ENCODE peak calls at places on chromosomes 11 and 22, in five cellular contexts. C, Z, P, I and K are unnamed samples.

GRCh38 chr22:20315337-20316216 is 4.3 kb downstream of the DGCR6L start:
- DNase-seq in C (no peak), Z (no peak), P (no peak), I (peak), K (no peak)

GRCh38 chr11:30710216-30710615 is 124.1 kb upstream of the MPPED2 start:
- DNase-seq in C (no peak), Z (no peak), P (no peak), I (no peak), K (no peak)

GRCh38 chr11:1890856-1891830 is 552 bp downstream of the PRR33 start:
- DNase-seq in C (no peak), Z (no peak), P (no peak), I (peak), K (no peak)

GRCh38 chr11:128690746-128691091 is 3.2 kb upstream of the FLI1 start:
- DNase-seq in C (peak), Z (no peak), P (no peak), I (no peak), K (no peak)

GRCh38 chr22:30879398-30879797 is 89.2 kb downstream of the MORC2 start:
- DNase-seq in C (peak), Z (no peak), P (no peak), I (no peak), K (no peak)

GRCh38 chr11:556175-556699 is 4.3 kb downstream of the LMNTD2 start:
- DNase-seq in C (no peak), Z (no peak), P (no peak), I (peak), K (no peak)

GRCh38 chr11:44978961-44979331 is 28.3 kb upstream of the TP53I11 start:
- DNase-seq in C (peak), Z (no peak), P (no peak), I (no peak), K (no peak)

GRCh38 chr11:35427158-35427557 is 7.8 kb upstream of the SLC1A2 start:
- DNase-seq in C (no peak), Z (no peak), P (no peak), I (no peak), K (no peak)

GRCh38 chr11:72617080-72617744 is 57.0 kb downstream of the PDE2A start:
- DNase-seq in C (no peak), Z (no peak), P (no peak), I (no peak), K (no peak)

GRCh38 chr11:19646921-19647320 is 65.7 kb upstream of the NAV2 start:
- DNase-seq in C (no peak), Z (no peak), P (no peak), I (no peak), K (no peak)

GRCh38 chr11:72353861-72354260 is 80.5 kb downstream of the CLPB start:
- DNase-seq in C (no peak), Z (no peak), P (peak), I (no peak), K (no peak)

GRCh38 chr11:98952110-98952509 is 68.6 kb upstream of the CNTN5 start:
- DNase-seq in C (no peak), Z (no peak), P (no peak), I (no peak), K (no peak)

GRCh38 chr11:113314389-113315301 is at the start of gene TTC12:
- DNase-seq in C (peak), Z (peak), P (peak), I (peak), K (peak)

GRCh38 chr11:64032050-64032449 is 3.7 kb upstream of the FLRT1 start:
- DNase-seq in C (no peak), Z (no peak), P (no peak), I (no peak), K (no peak)

GRCh38 chr11:61254403-61255025 is 13.5 kb downstream of the PGA5 start:
- DNase-seq in C (peak), Z (peak), P (peak), I (peak), K (peak)

GRCh38 chr11:43790444-43790794 is 90.2 kb upstream of the ALKBH3 start:
- DNase-seq in C (no peak), Z (no peak), P (no peak), I (no peak), K (no peak)

GRCh38 chr11:69442012-69442806 is 39.3 kb upstream of the LINC01488 start:
- DNase-seq in C (no peak), Z (no peak), P (no peak), I (no peak), K (no peak)

GRCh38 chr22:37483594-37484114 is 2.5 kb downstream of the MFNG start:
- DNase-seq in C (no peak), Z (no peak), P (no peak), I (no peak), K (no peak)

GRCh38 chr22:48704335-48704734 is 1123.3 kb downstream of the BRD1 start:
- DNase-seq in C (no peak), Z (no peak), P (no peak), I (peak), K (no peak)

GRCh38 chr22:36323855-36324331 is 63.9 kb downstream of the MYH9 start:
- DNase-seq in C (no peak), Z (no peak), P (no peak), I (peak), K (no peak)

GRCh38 chr22:33873186-33873585 is 47.1 kb downstream of the LARGE1 start:
- DNase-seq in C (no peak), Z (no peak), P (no peak), I (no peak), K (no peak)

GRCh38 chr11:12164061-12165014 is 53.9 kb downstream of the MICAL2 start:
- DNase-seq in C (no peak), Z (no peak), P (no peak), I (no peak), K (no peak)

GRCh38 chr22:49550766-49551362 is 276.8 kb downstream of the BRD1 start:
- DNase-seq in C (peak), Z (no peak), P (no peak), I (no peak), K (no peak)

GRCh38 chr11:46294365-46295309 is 17.2 kb downstream of the CREB3L1 start:
- DNase-seq in C (no peak), Z (no peak), P (no peak), I (no peak), K (no peak)

GRCh38 chr22:21457023-21457787 is 10.0 kb upstream of the TMEM191C start:
- DNase-seq in C (peak), Z (no peak), P (no peak), I (peak), K (no peak)

GRCh38 chr11:119774180-119774763 is 45.3 kb upstream of the NECTIN1 start:
- DNase-seq in C (no peak), Z (peak), P (peak), I (no peak), K (no peak)

GRCh38 chr22:17774206-17774927 is at the start of gene BID:
- DNase-seq in C (peak), Z (peak), P (no peak), I (peak), K (peak)

GRCh38 chr22:33576205-33576604 is 344.1 kb downstream of the LARGE1 start:
- DNase-seq in C (no peak), Z (no peak), P (no peak), I (no peak), K (no peak)

GRCh38 chr11:68282141-68282860 is 10.5 kb upstream of the C11orf24 start:
- DNase-seq in C (peak), Z (no peak), P (no peak), I (no peak), K (peak)

GRCh38 chr11:3675971-3676370 is 4.8 kb upstream of the CHRNA10 start:
- DNase-seq in C (no peak), Z (no peak), P (no peak), I (no peak), K (no peak)

GRCh38 chr11:113896156-113896879 is 8.3 kb upstream of the HTR3B start:
- DNase-seq in C (no peak), Z (no peak), P (peak), I (no peak), K (no peak)

GRCh38 chr11:3009481-3009880 is 17.4 kb upstream of the NAP1L4 start:
- DNase-seq in C (no peak), Z (no peak), P (no peak), I (no peak), K (no peak)

GRCh38 chr22:23270212-23270733 is 90.0 kb downstream of the BCR start:
- DNase-seq in C (no peak), Z (no peak), P (no peak), I (no peak), K (no peak)

GRCh38 chr11:44017443-44018126 is 30.2 kb upstream of the ACCSL start:
- DNase-seq in C (no peak), Z (no peak), P (no peak), I (no peak), K (no peak)

GRCh38 chr22:31160328-31160978 is 471 bp downstream of the RNF185 start:
- DNase-seq in C (no peak), Z (no peak), P (peak), I (no peak), K (no peak)

GRCh38 chr11:45289369-45289768 is 3.2 kb upstream of the SYT13 start:
- DNase-seq in C (no peak), Z (no peak), P (no peak), I (no peak), K (no peak)

GRCh38 chr11:65131417-65131776 is 2.9 kb downstream of the SYVN1 start:
- DNase-seq in C (no peak), Z (no peak), P (no peak), I (no peak), K (no peak)
- TF ChIP-seq CTCF in C (no peak), Z (no peak), P (no peak), I (no peak), K (no peak)

GRCh38 chr11:37527545-37527944 is 929.5 kb upstream of the RAG2 start:
- DNase-seq in C (no peak), Z (no peak), P (no peak), I (no peak), K (no peak)

GRCh38 chr11:37525336-37525735 is 927.3 kb upstream of the RAG2 start:
- DNase-seq in C (no peak), Z (no peak), P (no peak), I (no peak), K (no peak)
- TF ChIP-seq CTCF in C (no peak), Z (no peak), P (no peak), I (no peak), K (no peak)

DNA sequence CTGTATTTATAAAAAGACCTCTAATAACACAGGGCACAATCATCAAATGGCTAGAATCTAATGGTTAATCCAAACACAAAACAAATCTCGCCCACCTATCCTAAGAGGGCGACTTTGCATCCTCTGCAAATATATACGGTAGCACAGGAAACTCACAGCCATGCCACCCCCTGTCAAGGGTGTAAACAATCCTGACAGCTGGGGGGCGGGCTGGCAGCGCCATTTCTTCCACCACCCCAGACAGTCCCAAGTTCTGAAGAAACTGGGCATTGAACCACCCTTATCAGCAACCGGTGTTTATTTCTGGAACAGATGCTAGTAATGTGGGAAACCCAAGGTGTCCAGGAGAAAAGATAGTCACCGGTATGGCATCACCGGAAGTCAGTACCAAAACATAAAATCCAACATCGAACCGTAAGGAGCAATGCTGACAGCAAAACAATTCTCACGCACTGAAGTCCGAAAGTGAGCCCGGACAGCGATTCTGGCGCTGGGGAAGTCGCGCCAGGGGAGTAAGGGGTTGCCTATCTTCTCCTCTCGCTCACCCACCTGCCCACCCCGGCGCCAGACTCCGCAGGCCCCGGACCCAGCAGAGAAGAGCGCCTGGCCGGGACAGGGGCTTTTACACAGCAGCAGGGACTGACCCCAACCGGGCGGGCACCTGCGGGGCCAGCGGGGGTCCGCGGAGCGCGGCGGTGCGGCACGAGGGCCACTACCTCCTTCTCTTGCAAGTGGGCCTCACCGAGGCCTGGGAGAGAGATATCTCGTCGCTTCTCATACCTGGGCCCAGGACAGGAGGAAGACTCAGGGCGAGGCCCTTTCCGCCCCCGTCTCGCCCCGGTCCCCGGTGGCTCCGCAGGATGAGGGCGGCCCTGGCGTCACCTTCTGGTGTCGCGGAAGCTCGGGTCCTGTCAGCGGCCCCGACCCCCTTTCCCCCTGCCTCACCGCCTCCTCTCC is 643 bp downstream of the FBXO3 start:
- DNase-seq in C (peak), Z (peak), P (no peak), I (peak), K (peak)
- TF ChIP-seq CTCF in C (no peak), Z (no peak), P (no peak), I (no peak), K (peak)

GRCh38 chr11:15216678-15217077 is 102.0 kb downstream of the INSC start:
- DNase-seq in C (no peak), Z (no peak), P (no peak), I (no peak), K (no peak)
- TF ChIP-seq CTCF in C (no peak), Z (peak), P (peak), I (no peak), K (peak)

GRCh38 chr11:40425168-40425567 is 1034.3 kb downstream of the LRRC4C start:
- DNase-seq in C (no peak), Z (no peak), P (no peak), I (no peak), K (no peak)
- TF ChIP-seq CTCF in C (no peak), Z (peak), P (no peak), I (no peak), K (no peak)

GRCh38 chr11:95231881-95232605 is 1.0 kb upstream of the SESN3 start:
- DNase-seq in C (peak), Z (peak), P (peak), I (peak), K (peak)

GRCh38 chr11:95232666-95233065 is 1.7 kb upstream of the SESN3 start:
- DNase-seq in C (no peak), Z (no peak), P (no peak), I (no peak), K (no peak)

GRCh38 chr11:95229199-95230053 is 1.6 kb downstream of the SESN3 start:
- DNase-seq in C (no peak), Z (no peak), P (no peak), I (no peak), K (no peak)

GRCh38 chr11:95230054-95231034 is 658 bp downstream of the SESN3 start:
- DNase-seq in C (no peak), Z (peak), P (peak), I (no peak), K (peak)

GRCh38 chr11:95231126-95231880 is at the start of gene SESN3:
- DNase-seq in C (peak), Z (peak), P (peak), I (peak), K (peak)
- TF ChIP-seq CTCF in C (no peak), Z (no peak), P (no peak), I (no peak), K (no peak)

DNA sequence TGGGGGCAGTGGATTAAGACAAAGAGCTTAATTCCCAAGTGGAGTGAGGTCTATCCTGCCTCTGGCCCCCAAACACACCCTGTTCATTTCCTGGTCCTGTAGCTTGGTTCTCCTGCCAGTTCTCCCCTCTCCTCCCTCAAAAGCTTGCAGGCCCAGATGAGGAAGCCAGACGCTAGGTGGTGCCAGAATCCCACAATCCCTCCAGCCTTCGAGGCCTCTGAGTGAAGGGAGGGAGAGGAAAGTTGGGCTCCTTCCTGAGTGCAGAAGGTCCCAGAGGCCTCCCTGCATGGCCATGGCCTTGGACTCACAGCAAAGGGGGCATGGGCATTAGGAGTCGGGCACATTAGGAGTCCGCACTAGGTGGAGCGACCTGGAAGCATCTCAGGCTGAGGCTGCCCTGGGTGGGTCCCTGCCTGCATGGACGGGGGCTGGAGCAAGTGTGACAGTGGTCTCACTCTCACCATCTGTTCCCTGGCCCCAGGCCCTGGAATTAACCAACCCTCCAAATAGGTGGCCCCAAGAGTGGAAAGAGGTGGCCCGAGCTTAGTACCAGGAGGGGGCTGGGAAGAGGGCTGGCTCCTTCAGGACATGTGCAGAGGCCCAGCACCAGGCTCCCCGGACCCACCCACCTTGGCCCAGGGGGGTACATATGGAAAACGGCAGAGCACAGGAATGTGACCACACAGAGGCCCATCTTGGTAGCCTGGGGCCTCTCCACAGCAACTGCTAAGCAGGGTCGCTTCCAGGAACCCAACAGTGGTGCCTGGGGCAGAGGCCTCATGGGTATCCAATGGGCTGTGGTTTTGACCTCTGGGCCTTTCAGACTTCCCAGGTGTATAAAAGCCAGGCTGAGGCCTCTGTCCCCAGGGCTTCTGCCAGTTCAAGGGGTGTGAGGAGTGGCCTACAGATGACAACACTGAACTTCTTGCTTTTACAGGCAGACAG is 5.2 kb downstream of the FXYD2 start:
- DNase-seq in C (peak), Z (peak), P (peak), I (peak), K (peak)
- TF ChIP-seq CTCF in C (peak), Z (peak), P (peak), I (peak), K (peak)